ENCODE peak calls at places on chromosomes 13 and 19, in ten cellular contexts. Z is cardiac muscle cell; O is IMR-90; Y is heart right ventricle; H is CD8-positive, alpha-beta T cell; X is lower lobe of right lung; C is CD4-positive, CD25-positive, alpha-beta regulatory T cell; A is thoracic aorta; P is HCT116; F is CD8-positive, alpha-beta memory T cell. Q is an unnamed sample. For H3K4me1 and H3K9me3, the result is how much of the 10 kb centered on the place peaks cover.

GRCh38 chr13:31774186-31774585 is 34.9 kb downstream of the RXFP2 start:
- DNase-seq in X (no peak), H (no peak), A (no peak), Z (no peak), C (no peak), O (peak), Y (no peak), F (no peak), P (no peak), Q (no peak)

GRCh38 chr19:29761575-29762225 is 46.6 kb upstream of the C19orf12 start:
- DNase-seq in P (no peak), Y (no peak), A (no peak), F (no peak), H (no peak), C (no peak), X (no peak), Z (no peak), O (no peak), Q (no peak)

GRCh38 chr13:63044617-63045016 is 1629.0 kb upstream of the PCDH20 start:
- DNase-seq in A (no peak), F (no peak), P (no peak), C (no peak), Z (peak), X (no peak), H (no peak), Y (no peak), O (no peak), Q (no peak)

GRCh38 chr13:110976785-110977184 is 61.9 kb upstream of the ANKRD10 start:
- DNase-seq in F (no peak), X (no peak), Y (no peak), A (no peak), C (no peak), Z (no peak), H (no peak), P (no peak), O (peak), Q (no peak)

GRCh38 chr19:35223856-35224505 is 4.6 kb downstream of the FAM187B start:
- DNase-seq in X (no peak), P (no peak), H (no peak), Z (no peak), O (no peak), C (no peak), F (no peak), Y (no peak), A (no peak), Q (no peak)

GRCh38 chr19:47518139-47518538 is 3.3 kb upstream of the NAPA start:
- DNase-seq in X (no peak), Z (no peak), C (no peak), O (no peak), Y (no peak), F (peak), P (no peak), A (no peak), H (peak), Q (no peak)

GRCh38 chr19:14366529-14366928 is 14.7 kb upstream of the ADGRE5 start:
- DNase-seq in Y (peak), X (peak), F (peak), O (peak), Z (peak), C (peak), P (peak), H (peak), A (peak), Q (peak)

GRCh38 chr19:45152504-45153338 is 8.1 kb downstream of the NKPD1 start:
- DNase-seq in O (peak), A (no peak), C (no peak), Z (no peak), X (peak), P (no peak), F (peak), Y (peak), H (peak), Q (peak)

GRCh38 chr19:18322759-18323460 is at the start of gene LSM4:
- DNase-seq in Z (peak), O (peak), H (peak), P (peak), C (peak), Y (peak), X (peak), A (peak), F (peak), Q (peak)
- H3K4me1 ChIP-seq in Z (under half), O (under half), H (half or more), P (half or more), C (half or more), Y (half or more), X (half or more), A (under half), F (half or more), Q (under half)

DNA sequence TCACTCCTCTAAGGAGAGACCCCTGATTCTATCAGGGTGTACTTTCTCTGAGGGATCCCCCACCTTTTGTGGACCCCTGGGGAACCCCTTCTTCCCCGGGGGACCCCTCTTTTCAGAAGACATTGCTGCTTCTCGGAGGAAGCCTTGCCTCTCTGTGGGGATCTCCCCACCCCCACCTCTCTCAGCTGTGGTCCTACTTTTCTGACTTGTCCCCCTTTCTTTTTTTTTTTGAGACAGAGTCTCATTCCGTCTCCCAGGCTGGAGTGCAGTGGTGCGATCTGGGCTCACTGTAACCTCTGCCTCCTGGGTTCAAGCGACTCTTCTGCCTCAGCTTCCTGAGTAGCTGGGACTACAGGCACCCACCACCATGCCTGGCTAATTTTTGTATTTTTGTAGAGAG is 18.4 kb upstream of the GATAD2A start:
- DNase-seq in A (no peak), P (no peak), F (no peak), C (no peak), O (no peak), Z (no peak), X (no peak), Y (no peak), H (no peak), Q (no peak)
- H3K4me3 ChIP-seq in A (peak), P (peak), F (peak), C (peak), O (no peak), Z (peak), X (peak), Y (peak), H (peak), Q (peak)

GRCh38 chr19:37362733-37363132 is 8.2 kb upstream of the ZNF527 start:
- DNase-seq in Y (no peak), X (no peak), A (no peak), O (no peak), C (no peak), H (no peak), Z (peak), P (no peak), F (no peak), Q (no peak)

GRCh38 chr19:37361994-37362393 is 8.9 kb upstream of the ZNF527 start:
- DNase-seq in C (no peak), Y (no peak), H (no peak), X (no peak), Z (no peak), A (no peak), O (peak), P (no peak), F (no peak), Q (no peak)
- H3K9me3 ChIP-seq in C (under half), Y (under half), H (under half), X (half or more), Z (under half), A (under half), O (under half), P (under half), F (under half), Q (under half)

GRCh38 chr19:2048104-2048958 is 2.7 kb downstream of the MKNK2 start:
- DNase-seq in Z (no peak), H (no peak), F (no peak), A (no peak), P (no peak), C (no peak), X (no peak), O (no peak), Y (no peak), Q (no peak)
- H3K4me1 ChIP-seq in Z (under half), H (half or more), F (half or more), A (half or more), P (half or more), C (half or more), X (half or more), O (under half), Y (half or more), Q (under half)

DNA sequence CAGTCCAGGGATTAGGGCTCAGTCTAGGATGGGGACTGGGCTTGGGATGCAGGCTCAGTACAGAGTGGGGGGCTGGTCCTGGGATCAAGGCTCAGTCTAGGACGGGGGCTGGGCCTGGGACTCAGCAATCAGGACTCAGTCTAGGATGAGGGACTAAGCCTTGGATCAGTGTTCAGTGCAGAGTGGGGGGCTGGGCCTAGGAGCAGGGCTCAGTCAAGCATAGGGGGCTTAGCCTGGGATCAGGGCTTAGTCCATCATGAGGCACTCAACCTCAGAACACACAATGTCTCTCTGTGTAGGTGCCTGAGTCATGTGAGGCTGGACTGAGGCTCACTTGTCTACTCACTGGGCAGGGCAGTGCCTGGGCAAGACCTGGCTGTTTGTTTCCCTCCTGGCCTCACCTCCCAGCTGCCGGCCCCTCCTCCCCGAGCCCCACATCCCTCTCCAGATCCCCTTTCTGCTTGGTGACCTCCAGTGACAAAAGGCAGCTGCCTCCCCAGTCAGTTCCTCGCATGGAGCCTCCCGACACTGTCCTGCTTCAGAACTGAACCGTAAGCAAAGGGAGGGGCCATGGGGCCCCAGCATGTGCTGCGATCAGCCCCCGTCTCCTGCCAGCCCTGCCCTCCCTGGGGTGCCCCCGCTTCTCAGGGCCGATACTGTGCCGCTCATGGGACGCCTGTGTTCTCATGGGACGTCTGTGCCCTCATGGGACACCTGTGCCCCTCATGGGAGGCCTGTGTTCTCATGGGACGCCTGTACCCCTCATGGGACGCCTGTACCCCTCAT is 6.5 kb upstream of the S1PR4 start:
- DNase-seq in A (no peak), P (no peak), X (no peak), C (no peak), Z (no peak), F (no peak), O (no peak), Y (no peak), H (no peak), Q (peak)
- H3K4me3 ChIP-seq in A (no peak), P (no peak), X (no peak), C (no peak), Z (no peak), F (no peak), O (no peak), Y (no peak), H (no peak), Q (no peak)

GRCh38 chr19:12278713-12279112 is 16.0 kb downstream of the ZNF44 start:
- DNase-seq in Z (no peak), C (no peak), O (no peak), Y (no peak), F (no peak), A (no peak), P (no peak), X (no peak), H (no peak), Q (no peak)
- H3K9me3 ChIP-seq in Z (under half), C (half or more), O (half or more), Y (half or more), F (under half), A (half or more), P (under half), X (half or more), H (under half), Q (under half)